ENCODE peak calls at places on chromosome 1, in five cellular contexts. L is astrocyte of the hippocampus, H is hypothalamus, J is epithelial cell of esophagus, E is fibroblast of lung. X is an unnamed sample.

GRCh38 chr1:111476761-111477309 is 3.1 kb downstream of the C1orf162 start:
- DNase-seq in H (no peak), L (no peak), J (no peak), E (no peak), X (no peak)

GRCh38 chr1:236163460-236164153 is 21.3 kb downstream of the GPR137B start:
- DNase-seq in J (no peak), L (no peak), H (no peak), E (no peak), X (no peak)

GRCh38 chr1:222813866-222814535 is 838 bp upstream of the DISP1 start:
- DNase-seq in J (no peak), H (no peak), E (peak), L (no peak), X (no peak)

GRCh38 chr1:55289042-55289441 is 73.9 kb upstream of the USP24 start:
- DNase-seq in L (no peak), J (no peak), E (no peak), H (no peak), X (no peak)

GRCh38 chr1:185401019-185401418 is 84.0 kb upstream of the IVNS1ABP start:
- DNase-seq in E (peak), L (peak), H (no peak), J (peak), X (peak)

GRCh38 chr1:1947493-1947892 is 28.4 kb upstream of the TMEM52 start:
- DNase-seq in E (no peak), J (no peak), L (no peak), H (no peak), X (no peak)

GRCh38 chr1:22317231-22317919 is 134.3 kb upstream of the ZBTB40 start:
- DNase-seq in E (no peak), H (no peak), L (peak), J (no peak), X (peak)

GRCh38 chr1:30697977-30698376 is 25.4 kb downstream of the MATN1 start:
- DNase-seq in H (no peak), E (peak), L (peak), J (peak), X (peak)

GRCh38 chr1:161164901-161165620 is 1.2 kb upstream of the PPOX start:
- DNase-seq in E (no peak), L (no peak), H (no peak), J (no peak), X (no peak)

GRCh38 chr1:230231739-230232075 is 164.7 kb downstream of the GALNT2 start:
- DNase-seq in J (peak), H (no peak), L (peak), E (peak), X (peak)

GRCh38 chr1:9025474-9025873 is 749 bp downstream of the SLC2A7 start:
- DNase-seq in H (no peak), J (no peak), L (no peak), E (no peak), X (no peak)

GRCh38 chr1:205545991-205546390 is 41.5 kb downstream of the CDK18 start:
- DNase-seq in L (no peak), H (no peak), J (no peak), E (no peak), X (peak)

GRCh38 chr1:9652379-9653194 is 1.1 kb downstream of the PIK3CD start:
- DNase-seq in H (no peak), J (no peak), L (no peak), E (no peak), X (no peak)

GRCh38 chr1:185281245-185281644 is 35.8 kb downstream of the IVNS1ABP start:
- DNase-seq in L (no peak), J (no peak), E (no peak), H (no peak), X (no peak)

GRCh38 chr1:116440731-116441130 is 67.7 kb downstream of the ATP1A1 start:
- DNase-seq in L (no peak), E (no peak), J (no peak), H (no peak), X (no peak)

GRCh38 chr1:171486048-171486519 is 754 bp downstream of the PRRC2C start:
- DNase-seq in J (peak), L (peak), E (peak), H (no peak), X (peak)

GRCh38 chr1:44724408-44725308 is 6.3 kb downstream of the RNU5D-1 start:
- DNase-seq in E (no peak), H (no peak), J (no peak), L (no peak), X (no peak)

GRCh38 chr1:75785964-75786853 is at the start of gene RABGGTB:
- DNase-seq in L (peak), H (peak), E (peak), J (peak), X (peak)

GRCh38 chr1:175355414-175355813 is 162.8 kb upstream of the KIAA0040 start:
- DNase-seq in J (no peak), H (no peak), E (no peak), L (no peak), X (no peak)

GRCh38 chr1:65148548-65149390 is 766 bp downstream of the AK4 start:
- DNase-seq in L (peak), J (peak), H (no peak), E (peak), X (peak)

GRCh38 chr1:44067258-44068250 is 36.3 kb upstream of the SLC6A9 start:
- DNase-seq in J (no peak), L (no peak), H (no peak), E (no peak), X (no peak)

GRCh38 chr1:7657287-7658126 is 113.6 kb upstream of the VAMP3 start:
- DNase-seq in H (no peak), J (no peak), L (no peak), E (no peak), X (no peak)

GRCh38 chr1:154411525-154411924 is 6.4 kb downstream of the IL6R start:
- DNase-seq in E (no peak), L (no peak), H (no peak), J (no peak), X (no peak)

GRCh38 chr1:31372961-31373896 is at the start of gene FABP3:
- DNase-seq in E (peak), J (peak), H (no peak), L (peak), X (peak)

X was measured in islet precursor cell.